ENCODE peak calls at places on chromosomes 16 and 17, in nine cellular contexts. One of them, this sample, is unnamed.

GRCh38 chr16:59324462-59324861 is 590.3 kb upstream of the GOT2 start:
- DNase-seq in CD4-positive, alpha-beta memory T cell: no peak
- DNase-seq in AG09309: no peak
- DNase-seq in stimulated activated CD4-positive, alpha-beta T cell treated with anti-CD3 and anti-CD28 coated beads, Interleukin-12 subunit alpha, Interleukin-12 subunit beta, amount 100 ng/mL, for 4 hours: no peak
- DNase-seq in non-pigmented ciliary epithelial cell: no peak
- DNase-seq in AG08396: no peak
- DNase-seq in HuH-7.5: no peak
- DNase-seq in CD4-positive, CD25-positive, alpha-beta regulatory T cell: no peak
- DNase-seq in hypothalamus: no peak
- DNase-seq in this sample: no peak

GRCh38 chr17:77942111-77942988 is 16.2 kb upstream of the TNRC6C start:
- DNase-seq in CD4-positive, alpha-beta memory T cell: no peak
- DNase-seq in stimulated activated CD4-positive, alpha-beta T cell treated with anti-CD3 and anti-CD28 coated beads, Interleukin-12 subunit alpha, Interleukin-12 subunit beta, amount 100 ng/mL, for 4 hours: no peak
- DNase-seq in AG08396: no peak
- DNase-seq in CD4-positive, CD25-positive, alpha-beta regulatory T cell: no peak
- DNase-seq in AG09309: no peak
- DNase-seq in hypothalamus: peak
- DNase-seq in non-pigmented ciliary epithelial cell: no peak
- DNase-seq in HuH-7.5: no peak
- DNase-seq in this sample: no peak

GRCh38 chr17:8855477-8856204 is 11.8 kb downstream of the PIK3R6 start:
- DNase-seq in CD4-positive, CD25-positive, alpha-beta regulatory T cell: no peak
- DNase-seq in hypothalamus: no peak
- DNase-seq in HuH-7.5: no peak
- DNase-seq in AG08396: no peak
- DNase-seq in CD4-positive, alpha-beta memory T cell: no peak
- DNase-seq in stimulated activated CD4-positive, alpha-beta T cell treated with anti-CD3 and anti-CD28 coated beads, Interleukin-12 subunit alpha, Interleukin-12 subunit beta, amount 100 ng/mL, for 4 hours: no peak
- DNase-seq in AG09309: no peak
- DNase-seq in non-pigmented ciliary epithelial cell: no peak
- DNase-seq in this sample: no peak

GRCh38 chr17:63434951-63435571 is 11.0 kb downstream of the CYB561 start:
- DNase-seq in AG09309: no peak
- DNase-seq in CD4-positive, CD25-positive, alpha-beta regulatory T cell: peak
- DNase-seq in CD4-positive, alpha-beta memory T cell: peak
- DNase-seq in AG08396: no peak
- DNase-seq in hypothalamus: peak
- DNase-seq in non-pigmented ciliary epithelial cell: no peak
- DNase-seq in HuH-7.5: no peak
- DNase-seq in stimulated activated CD4-positive, alpha-beta T cell treated with anti-CD3 and anti-CD28 coated beads, Interleukin-12 subunit alpha, Interleukin-12 subunit beta, amount 100 ng/mL, for 4 hours: no peak
- DNase-seq in this sample: peak

GRCh38 chr16:87948119-87948545 is 3.1 kb upstream of the BANP start:
- DNase-seq in CD4-positive, CD25-positive, alpha-beta regulatory T cell: peak
- DNase-seq in hypothalamus: no peak
- DNase-seq in CD4-positive, alpha-beta memory T cell: no peak
- DNase-seq in stimulated activated CD4-positive, alpha-beta T cell treated with anti-CD3 and anti-CD28 coated beads, Interleukin-12 subunit alpha, Interleukin-12 subunit beta, amount 100 ng/mL, for 4 hours: no peak
- DNase-seq in AG08396: no peak
- DNase-seq in AG09309: no peak
- DNase-seq in HuH-7.5: no peak
- DNase-seq in non-pigmented ciliary epithelial cell: no peak
- DNase-seq in this sample: no peak

GRCh38 chr17:74457146-74457819 is 9.2 kb upstream of the CD300A start:
- DNase-seq in AG09309: no peak
- DNase-seq in stimulated activated CD4-positive, alpha-beta T cell treated with anti-CD3 and anti-CD28 coated beads, Interleukin-12 subunit alpha, Interleukin-12 subunit beta, amount 100 ng/mL, for 4 hours: peak
- DNase-seq in hypothalamus: no peak
- DNase-seq in HuH-7.5: peak
- DNase-seq in CD4-positive, CD25-positive, alpha-beta regulatory T cell: peak
- DNase-seq in CD4-positive, alpha-beta memory T cell: peak
- DNase-seq in AG08396: peak
- DNase-seq in non-pigmented ciliary epithelial cell: no peak
- DNase-seq in this sample: peak

GRCh38 chr17:16915752-16916556 is 56.0 kb downstream of the TNFRSF13B start:
- DNase-seq in AG08396: peak
- DNase-seq in stimulated activated CD4-positive, alpha-beta T cell treated with anti-CD3 and anti-CD28 coated beads, Interleukin-12 subunit alpha, Interleukin-12 subunit beta, amount 100 ng/mL, for 4 hours: no peak
- DNase-seq in hypothalamus: no peak
- DNase-seq in AG09309: no peak
- DNase-seq in non-pigmented ciliary epithelial cell: no peak
- DNase-seq in HuH-7.5: peak
- DNase-seq in CD4-positive, CD25-positive, alpha-beta regulatory T cell: peak
- DNase-seq in CD4-positive, alpha-beta memory T cell: no peak
- DNase-seq in this sample: peak

GRCh38 chr17:62701706-62702085 is 74.2 kb downstream of the MRC2 start:
- DNase-seq in HuH-7.5: no peak
- DNase-seq in hypothalamus: no peak
- DNase-seq in non-pigmented ciliary epithelial cell: no peak
- DNase-seq in AG08396: no peak
- DNase-seq in CD4-positive, CD25-positive, alpha-beta regulatory T cell: no peak
- DNase-seq in stimulated activated CD4-positive, alpha-beta T cell treated with anti-CD3 and anti-CD28 coated beads, Interleukin-12 subunit alpha, Interleukin-12 subunit beta, amount 100 ng/mL, for 4 hours: no peak
- DNase-seq in CD4-positive, alpha-beta memory T cell: no peak
- DNase-seq in AG09309: no peak
- DNase-seq in this sample: no peak

GRCh38 chr16:67456383-67457140 is 24.4 kb downstream of the ATP6V0D1 start:
- DNase-seq in AG08396: peak
- DNase-seq in stimulated activated CD4-positive, alpha-beta T cell treated with anti-CD3 and anti-CD28 coated beads, Interleukin-12 subunit alpha, Interleukin-12 subunit beta, amount 100 ng/mL, for 4 hours: no peak
- DNase-seq in CD4-positive, alpha-beta memory T cell: no peak
- DNase-seq in non-pigmented ciliary epithelial cell: no peak
- DNase-seq in HuH-7.5: no peak
- DNase-seq in hypothalamus: no peak
- DNase-seq in AG09309: peak
- DNase-seq in CD4-positive, CD25-positive, alpha-beta regulatory T cell: no peak
- DNase-seq in this sample: peak

GRCh38 chr17:35627417-35627816 is 40.3 kb downstream of the AP2B1 start:
- DNase-seq in CD4-positive, CD25-positive, alpha-beta regulatory T cell: peak
- DNase-seq in HuH-7.5: no peak
- DNase-seq in AG08396: no peak
- DNase-seq in non-pigmented ciliary epithelial cell: no peak
- DNase-seq in AG09309: no peak
- DNase-seq in hypothalamus: no peak
- DNase-seq in stimulated activated CD4-positive, alpha-beta T cell treated with anti-CD3 and anti-CD28 coated beads, Interleukin-12 subunit alpha, Interleukin-12 subunit beta, amount 100 ng/mL, for 4 hours: no peak
- DNase-seq in CD4-positive, alpha-beta memory T cell: no peak
- DNase-seq in this sample: no peak

GRCh38 chr16:56774009-56774408 is 44.1 kb downstream of the NUP93 start:
- DNase-seq in hypothalamus: no peak
- DNase-seq in AG08396: no peak
- DNase-seq in CD4-positive, CD25-positive, alpha-beta regulatory T cell: no peak
- DNase-seq in HuH-7.5: no peak
- DNase-seq in stimulated activated CD4-positive, alpha-beta T cell treated with anti-CD3 and anti-CD28 coated beads, Interleukin-12 subunit alpha, Interleukin-12 subunit beta, amount 100 ng/mL, for 4 hours: no peak
- DNase-seq in CD4-positive, alpha-beta memory T cell: no peak
- DNase-seq in AG09309: no peak
- DNase-seq in non-pigmented ciliary epithelial cell: no peak
- DNase-seq in this sample: no peak

GRCh38 chr16:89973654-89974335 is 25.2 kb downstream of the DEF8 start:
- DNase-seq in AG08396: no peak
- DNase-seq in CD4-positive, CD25-positive, alpha-beta regulatory T cell: no peak
- DNase-seq in hypothalamus: no peak
- DNase-seq in AG09309: no peak
- DNase-seq in non-pigmented ciliary epithelial cell: no peak
- DNase-seq in HuH-7.5: no peak
- DNase-seq in CD4-positive, alpha-beta memory T cell: no peak
- DNase-seq in stimulated activated CD4-positive, alpha-beta T cell treated with anti-CD3 and anti-CD28 coated beads, Interleukin-12 subunit alpha, Interleukin-12 subunit beta, amount 100 ng/mL, for 4 hours: no peak
- DNase-seq in this sample: no peak

GRCh38 chr17:31582151-31582907 is 190.9 kb downstream of the RAB11FIP4 start:
- DNase-seq in AG08396: peak
- DNase-seq in AG09309: no peak
- DNase-seq in hypothalamus: no peak
- DNase-seq in stimulated activated CD4-positive, alpha-beta T cell treated with anti-CD3 and anti-CD28 coated beads, Interleukin-12 subunit alpha, Interleukin-12 subunit beta, amount 100 ng/mL, for 4 hours: no peak
- DNase-seq in non-pigmented ciliary epithelial cell: no peak
- DNase-seq in HuH-7.5: no peak
- DNase-seq in CD4-positive, alpha-beta memory T cell: no peak
- DNase-seq in CD4-positive, CD25-positive, alpha-beta regulatory T cell: peak
- DNase-seq in this sample: peak

GRCh38 chr16:75011634-75012307 is 12.9 kb downstream of the ZNRF1 start:
- DNase-seq in AG08396: peak
- DNase-seq in stimulated activated CD4-positive, alpha-beta T cell treated with anti-CD3 and anti-CD28 coated beads, Interleukin-12 subunit alpha, Interleukin-12 subunit beta, amount 100 ng/mL, for 4 hours: peak
- DNase-seq in HuH-7.5: no peak
- DNase-seq in hypothalamus: no peak
- DNase-seq in AG09309: peak
- DNase-seq in CD4-positive, alpha-beta memory T cell: peak
- DNase-seq in non-pigmented ciliary epithelial cell: peak
- DNase-seq in CD4-positive, CD25-positive, alpha-beta regulatory T cell: peak
- DNase-seq in this sample: peak

GRCh38 chr17:75457047-75457654 is 716 bp downstream of the TMEM94 start:
- DNase-seq in stimulated activated CD4-positive, alpha-beta T cell treated with anti-CD3 and anti-CD28 coated beads, Interleukin-12 subunit alpha, Interleukin-12 subunit beta, amount 100 ng/mL, for 4 hours: peak
- DNase-seq in HuH-7.5: no peak
- DNase-seq in non-pigmented ciliary epithelial cell: no peak
- DNase-seq in hypothalamus: peak
- DNase-seq in CD4-positive, alpha-beta memory T cell: no peak
- DNase-seq in AG08396: peak
- DNase-seq in CD4-positive, CD25-positive, alpha-beta regulatory T cell: no peak
- DNase-seq in AG09309: no peak
- DNase-seq in this sample: peak

GRCh38 chr16:681746-682427 is 1.7 kb downstream of the STUB1 start:
- DNase-seq in CD4-positive, alpha-beta memory T cell: no peak
- DNase-seq in non-pigmented ciliary epithelial cell: no peak
- DNase-seq in AG09309: no peak
- DNase-seq in CD4-positive, CD25-positive, alpha-beta regulatory T cell: no peak
- DNase-seq in hypothalamus: no peak
- DNase-seq in AG08396: no peak
- DNase-seq in HuH-7.5: no peak
- DNase-seq in stimulated activated CD4-positive, alpha-beta T cell treated with anti-CD3 and anti-CD28 coated beads, Interleukin-12 subunit alpha, Interleukin-12 subunit beta, amount 100 ng/mL, for 4 hours: no peak
- DNase-seq in this sample: no peak

GRCh38 chr17:65594585-65594940 is 33.1 kb upstream of the AXIN2 start:
- DNase-seq in non-pigmented ciliary epithelial cell: no peak
- DNase-seq in AG09309: no peak
- DNase-seq in AG08396: no peak
- DNase-seq in CD4-positive, alpha-beta memory T cell: no peak
- DNase-seq in hypothalamus: no peak
- DNase-seq in stimulated activated CD4-positive, alpha-beta T cell treated with anti-CD3 and anti-CD28 coated beads, Interleukin-12 subunit alpha, Interleukin-12 subunit beta, amount 100 ng/mL, for 4 hours: no peak
- DNase-seq in HuH-7.5: no peak
- DNase-seq in CD4-positive, CD25-positive, alpha-beta regulatory T cell: no peak
- DNase-seq in this sample: no peak

GRCh38 chr16:6113749-6114148 is 1016.2 kb upstream of the EEF2KMT start:
- DNase-seq in CD4-positive, alpha-beta memory T cell: no peak
- DNase-seq in AG09309: no peak
- DNase-seq in hypothalamus: no peak
- DNase-seq in HuH-7.5: no peak
- DNase-seq in AG08396: no peak
- DNase-seq in non-pigmented ciliary epithelial cell: no peak
- DNase-seq in stimulated activated CD4-positive, alpha-beta T cell treated with anti-CD3 and anti-CD28 coated beads, Interleukin-12 subunit alpha, Interleukin-12 subunit beta, amount 100 ng/mL, for 4 hours: no peak
- DNase-seq in CD4-positive, CD25-positive, alpha-beta regulatory T cell: no peak
- DNase-seq in this sample: no peak

GRCh38 chr17:47839899-47840741 is 953 bp downstream of the SCRN2 start:
- DNase-seq in AG08396: no peak
- DNase-seq in hypothalamus: no peak
- DNase-seq in non-pigmented ciliary epithelial cell: no peak
- DNase-seq in CD4-positive, alpha-beta memory T cell: no peak
- DNase-seq in AG09309: no peak
- DNase-seq in CD4-positive, CD25-positive, alpha-beta regulatory T cell: no peak
- DNase-seq in stimulated activated CD4-positive, alpha-beta T cell treated with anti-CD3 and anti-CD28 coated beads, Interleukin-12 subunit alpha, Interleukin-12 subunit beta, amount 100 ng/mL, for 4 hours: no peak
- DNase-seq in HuH-7.5: no peak
- DNase-seq in this sample: no peak

GRCh38 chr17:28404812-28405570 is 1.0 kb downstream of the SLC46A1 start:
- DNase-seq in CD4-positive, alpha-beta memory T cell: no peak
- DNase-seq in stimulated activated CD4-positive, alpha-beta T cell treated with anti-CD3 and anti-CD28 coated beads, Interleukin-12 subunit alpha, Interleukin-12 subunit beta, amount 100 ng/mL, for 4 hours: no peak
- DNase-seq in AG09309: no peak
- DNase-seq in AG08396: peak
- DNase-seq in CD4-positive, CD25-positive, alpha-beta regulatory T cell: no peak
- DNase-seq in HuH-7.5: peak
- DNase-seq in hypothalamus: no peak
- DNase-seq in non-pigmented ciliary epithelial cell: no peak
- DNase-seq in this sample: no peak

GRCh38 chr17:30095507-30096244 is 20.9 kb upstream of the NSRP1 start:
- DNase-seq in hypothalamus: no peak
- DNase-seq in AG09309: peak
- DNase-seq in CD4-positive, CD25-positive, alpha-beta regulatory T cell: peak
- DNase-seq in stimulated activated CD4-positive, alpha-beta T cell treated with anti-CD3 and anti-CD28 coated beads, Interleukin-12 subunit alpha, Interleukin-12 subunit beta, amount 100 ng/mL, for 4 hours: no peak
- DNase-seq in CD4-positive, alpha-beta memory T cell: no peak
- DNase-seq in HuH-7.5: peak
- DNase-seq in AG08396: peak
- DNase-seq in non-pigmented ciliary epithelial cell: no peak
- DNase-seq in this sample: peak

GRCh38 chr17:61700252-61700651 is 109.2 kb upstream of the NACA2 start:
- DNase-seq in AG08396: no peak
- DNase-seq in stimulated activated CD4-positive, alpha-beta T cell treated with anti-CD3 and anti-CD28 coated beads, Interleukin-12 subunit alpha, Interleukin-12 subunit beta, amount 100 ng/mL, for 4 hours: no peak
- DNase-seq in non-pigmented ciliary epithelial cell: no peak
- DNase-seq in AG09309: no peak
- DNase-seq in hypothalamus: no peak
- DNase-seq in CD4-positive, CD25-positive, alpha-beta regulatory T cell: no peak
- DNase-seq in CD4-positive, alpha-beta memory T cell: no peak
- DNase-seq in HuH-7.5: no peak
- DNase-seq in this sample: peak

GRCh38 chr17:36657763-36658490 is 56.5 kb downstream of the MRM1 start:
- DNase-seq in stimulated activated CD4-positive, alpha-beta T cell treated with anti-CD3 and anti-CD28 coated beads, Interleukin-12 subunit alpha, Interleukin-12 subunit beta, amount 100 ng/mL, for 4 hours: no peak
- DNase-seq in HuH-7.5: peak
- DNase-seq in AG09309: no peak
- DNase-seq in CD4-positive, alpha-beta memory T cell: no peak
- DNase-seq in non-pigmented ciliary epithelial cell: no peak
- DNase-seq in hypothalamus: no peak
- DNase-seq in AG08396: no peak
- DNase-seq in CD4-positive, CD25-positive, alpha-beta regulatory T cell: peak
- DNase-seq in this sample: no peak

GRCh38 chr16:85145188-85145587 is 32.9 kb upstream of the CIBAR2 start:
- DNase-seq in non-pigmented ciliary epithelial cell: no peak
- DNase-seq in AG08396: no peak
- DNase-seq in hypothalamus: no peak
- DNase-seq in AG09309: no peak
- DNase-seq in CD4-positive, CD25-positive, alpha-beta regulatory T cell: no peak
- DNase-seq in stimulated activated CD4-positive, alpha-beta T cell treated with anti-CD3 and anti-CD28 coated beads, Interleukin-12 subunit alpha, Interleukin-12 subunit beta, amount 100 ng/mL, for 4 hours: no peak
- DNase-seq in HuH-7.5: no peak
- DNase-seq in CD4-positive, alpha-beta memory T cell: no peak
- DNase-seq in this sample: no peak

This sample was measured in dermis blood vessel endothelial cell.